ENCODE peak calls at places on chromosomes 1 and 21, in ten cellular contexts. B, D, Z, M, C, G, T, Y, A and X are unnamed samples.

GRCh38 chr1:97008226-97008625 is 286.6 kb downstream of the PTBP2 start:
- DNase-seq in A (no peak), C (no peak), T (no peak), M (no peak), G (no peak), B (no peak), Z (peak; percentile 65), D (no peak), Y (no peak), X (no peak)

GRCh38 chr21:45460611-45461368 is 55.8 kb downstream of the COL18A1 start:
- DNase-seq in C (peak; percentile 90), A (no peak), T (peak; percentile 54), Z (peak; percentile 97), Y (no peak), G (peak; percentile 27), M (peak; percentile 92), B (no peak), D (no peak), X (no peak)

GRCh38 chr1:243745361-243745760 is 104.7 kb downstream of the AKT3 start:
- DNase-seq in Y (no peak), D (no peak), C (peak; percentile 24), B (no peak), A (no peak), Z (peak; percentile 58), M (peak; percentile 72), T (no peak), G (no peak), X (no peak)

GRCh38 chr1:199010933-199011332 is 372.1 kb downstream of the PTPRC start:
- DNase-seq in D (no peak), C (peak; percentile 41), M (peak; percentile 10), Y (no peak), Z (peak; percentile 34), G (no peak), B (no peak), A (no peak), T (no peak), X (no peak)

GRCh38 chr1:203663294-203663693 is 36.7 kb downstream of the ATP2B4 start:
- DNase-seq in Z (peak; percentile 99), D (no peak), M (peak; percentile 97), T (peak; percentile 84), Y (no peak), A (no peak), G (peak; percentile 29), C (peak; percentile 96), B (no peak), X (no peak)

GRCh38 chr21:43648171-43648570 is 11.1 kb downstream of the HSF2BP start:
- DNase-seq in C (no peak), Z (no peak), D (no peak), Y (no peak), B (no peak), G (no peak), A (no peak), M (no peak), T (no peak), X (no peak)

GRCh38 chr1:112542206-112542973 is 33.6 kb downstream of the WNT2B start:
- DNase-seq in B (no peak), G (peak; percentile 18), A (no peak), M (no peak), C (no peak), D (no peak), Y (no peak), T (no peak), Z (no peak), X (no peak)

GRCh38 chr1:41641483-41641829 is 157.0 kb upstream of the EDN2 start:
- DNase-seq in D (no peak), T (no peak), M (no peak), B (no peak), C (no peak), A (no peak), Z (no peak), G (no peak), Y (no peak), X (no peak)

GRCh38 chr21:35398366-35398982 is 349.4 kb upstream of the RUNX1 start:
- DNase-seq in G (no peak), M (no peak), Z (peak; percentile 41), T (no peak), B (no peak), Y (no peak), D (no peak), A (no peak), C (no peak), X (no peak)

GRCh38 chr1:203033287-203033686 is 7.0 kb downstream of the PPFIA4 start:
- DNase-seq in Y (no peak), B (no peak), M (no peak), T (no peak), D (no peak), A (no peak), C (no peak), G (no peak), Z (no peak), X (no peak)

GRCh38 chr1:214615111-214615510 is 12.1 kb downstream of the CENPF start:
- DNase-seq in M (peak; percentile 51), Z (peak; percentile 59), G (no peak), Y (no peak), D (no peak), A (no peak), T (no peak), B (no peak), C (no peak), X (no peak)

GRCh38 chr1:153072806-153073726 is 1.7 kb upstream of the SPRR2B start:
- DNase-seq in D (no peak), B (no peak), A (no peak), G (no peak), Z (no peak), Y (no peak), C (no peak), T (no peak), M (no peak), X (no peak)

GRCh38 chr1:179663810-179664209 is 72.2 kb downstream of the TDRD5 start:
- DNase-seq in G (no peak), C (no peak), B (no peak), A (no peak), T (no peak), Z (no peak), Y (no peak), M (no peak), D (no peak), X (no peak)

GRCh38 chr1:18703041-18703621 is 72.5 kb downstream of the PAX7 start:
- DNase-seq in B (no peak), Z (no peak), M (peak; percentile 21), A (no peak), D (no peak), T (no peak), G (no peak), Y (no peak), C (no peak), X (no peak)

GRCh38 chr1:43935711-43936427 is 2.3 kb downstream of the ARTN start:
- DNase-seq in M (no peak), A (no peak), C (no peak), D (no peak), Z (no peak), Y (no peak), B (peak; percentile 52), T (no peak), G (no peak), X (peak; percentile 88)

GRCh38 chr1:196651637-196652215 is at the start of gene CFH:
- DNase-seq in B (peak; percentile 25), T (peak; percentile 97), C (peak; percentile 90), A (no peak), M (peak; percentile 82), G (peak; percentile 6), Y (no peak), Z (peak; percentile 95), D (no peak), X (no peak)

GRCh38 chr1:86487131-86487804 is 18.5 kb downstream of the CLCA1 start:
- DNase-seq in Z (peak; percentile 80), Y (no peak), D (peak; percentile 24), B (no peak), G (no peak), A (no peak), C (peak; percentile 70), M (peak; percentile 97), T (peak; percentile 69), X (no peak)

GRCh38 chr1:50701706-50702317 is 258.3 kb downstream of the FAF1 start:
- DNase-seq in Z (no peak), B (no peak), Y (no peak), G (no peak), C (no peak), T (no peak), M (no peak), D (no peak), A (no peak), X (no peak)

GRCh38 chr1:205800973-205801703 is 11.9 kb downstream of the SLC41A1 start:
- DNase-seq in G (no peak), Z (no peak), T (no peak), M (no peak), A (no peak), D (no peak), B (peak; percentile 47), Y (no peak), C (no peak), X (no peak)

GRCh38 chr21:14523234-14523633 is 22.9 kb downstream of the SAMSN1 start:
- DNase-seq in Y (no peak), D (no peak), Z (no peak), T (no peak), M (no peak), C (no peak), G (no peak), A (no peak), B (no peak), X (no peak)

GRCh38 chr1:190175320-190175719 is 302.3 kb downstream of the BRINP3 start:
- DNase-seq in C (no peak), B (no peak), Y (no peak), D (no peak), Z (peak; percentile 70), T (no peak), G (no peak), A (no peak), M (peak; percentile 1), X (no peak)